ENCODE peak calls at places on chromosomes 2 and 18, in six cellular contexts. W is cardiac fibroblast; M is RWPE2; T is breast epithelium; D is CD8-positive, alpha-beta T cell; F is AG09309. Q is an unnamed sample.

GRCh38 chr2:15810451-15811150 is 129.7 kb upstream of the MYCN start:
- DNase-seq in F (no peak), D (no peak), M (no peak), T (no peak), W (no peak), Q (no peak)

GRCh38 chr2:20501974-20502373 is 55.1 kb downstream of the RHOB start:
- DNase-seq in T (no peak), W (peak; percentile 98), D (no peak), F (peak; percentile 99), M (no peak), Q (no peak)

GRCh38 chr2:57218206-57218605 is 828.4 kb upstream of the VRK2 start:
- DNase-seq in D (no peak), F (no peak), T (no peak), M (no peak), W (no peak), Q (no peak)

GRCh38 chr2:207558106-207558505 is 28.3 kb downstream of the CREB1 start:
- DNase-seq in M (no peak), T (no peak), F (peak; percentile 95), D (no peak), W (peak; percentile 37), Q (no peak)

GRCh38 chr2:108413731-108414130 is 35.3 kb upstream of the GCC2 start:
- DNase-seq in M (no peak), D (no peak), F (no peak), T (no peak), W (no peak), Q (no peak)

GRCh38 chr18:40056085-40056484 is 1898.9 kb upstream of the PIK3C3 start:
- DNase-seq in T (no peak), D (no peak), W (peak; percentile 19), M (no peak), F (no peak), Q (no peak)

GRCh38 chr2:61962095-61962984 is 56.9 kb downstream of the COMMD1 start:
- DNase-seq in M (no peak), W (no peak), D (no peak), T (no peak), F (no peak), Q (peak; percentile 63)

GRCh38 chr2:71930073-71930681 is 217.5 kb downstream of the CYP26B1 start:
- DNase-seq in W (no peak), D (no peak), F (peak; percentile 51), T (no peak), M (no peak), Q (peak; percentile 48)

GRCh38 chr18:45423664-45424063 is 191.6 kb upstream of the SLC14A2 start:
- DNase-seq in F (no peak), W (no peak), D (no peak), M (no peak), T (no peak), Q (no peak)

GRCh38 chr18:44682871-44683221 is 2.2 kb downstream of the SETBP1 start:
- DNase-seq in T (no peak), W (no peak), F (no peak), M (no peak), D (no peak), Q (no peak)

GRCh38 chr2:177682768-177683472 is 290.3 kb downstream of the AGPS start:
- DNase-seq in W (no peak), T (no peak), D (no peak), F (no peak), M (no peak), Q (no peak)

GRCh38 chr2:119011162-119011909 is 69.3 kb downstream of the MARCO start:
- DNase-seq in F (no peak), D (no peak), M (no peak), T (no peak), W (peak; percentile 53), Q (no peak)

GRCh38 chr2:183010112-183010511 is 28.1 kb downstream of the NCKAP1 start:
- DNase-seq in F (no peak), W (peak; percentile 81), T (no peak), D (no peak), M (no peak), Q (no peak)

GRCh38 chr2:121418494-121419058 is 112.1 kb upstream of the RNU4ATAC start:
- DNase-seq in F (no peak), D (no peak), M (no peak), T (no peak), W (no peak), Q (no peak)

GRCh38 chr2:241844831-241845578 is 13.7 kb downstream of the PDCD1 start:
- DNase-seq in D (peak; percentile 15), F (no peak), M (no peak), T (no peak), W (no peak), Q (peak; percentile 13)

GRCh38 chr18:58860747-58861224 is 3.9 kb upstream of the ZNF532 start:
- DNase-seq in F (peak; percentile 52), W (peak; percentile 75), D (no peak), M (no peak), T (no peak), Q (no peak)

GRCh38 chr2:39584283-39584972 is 81.3 kb upstream of the TMEM178A start:
- DNase-seq in W (peak; percentile 74), D (no peak), T (no peak), F (peak; percentile 32), M (no peak), Q (no peak)

GRCh38 chr2:161424179-161424763 is 8.2 kb downstream of the TBR1 start:
- DNase-seq in D (no peak), M (no peak), T (no peak), W (no peak), F (no peak), Q (no peak)

GRCh38 chr2:177244244-177244771 is 20.2 kb downstream of the NFE2L2 start:
- DNase-seq in T (no peak), D (no peak), M (no peak), F (no peak), W (no peak), Q (no peak)

GRCh38 chr2:2046497-2046896 is 284.6 kb downstream of the MYT1L start:
- DNase-seq in F (no peak), T (no peak), W (no peak), M (no peak), D (no peak), Q (no peak)

GRCh38 chr2:42102606-42103450 is 55.0 kb downstream of the PKDCC start:
- DNase-seq in M (no peak), W (peak; percentile 38), T (peak; percentile 56), D (no peak), F (no peak), Q (peak; percentile 68)

GRCh38 chr2:177606636-177607035 is 214.1 kb downstream of the AGPS start:
- DNase-seq in M (no peak), D (no peak), F (no peak), T (no peak), W (peak; percentile 25), Q (no peak)

GRCh38 chr2:232480201-232481190 is 7.1 kb downstream of the ECEL1 start:
- DNase-seq in F (no peak), M (peak; percentile 49), D (no peak), W (no peak), T (no peak), Q (no peak)

GRCh38 chr2:232481322-232482140 is 6.1 kb downstream of the ECEL1 start:
- DNase-seq in M (peak; percentile 42), D (no peak), F (no peak), T (no peak), W (no peak), Q (no peak)

GRCh38 chr2:232477751-232478510 is 9.7 kb downstream of the ECEL1 start:
- DNase-seq in T (no peak), D (no peak), M (peak; percentile 42), W (no peak), F (no peak), Q (no peak)

GRCh38 chr2:232478571-232479340 is 8.9 kb downstream of the ECEL1 start:
- DNase-seq in M (peak; percentile 60), D (no peak), W (no peak), F (no peak), T (no peak), Q (no peak)

DNA sequence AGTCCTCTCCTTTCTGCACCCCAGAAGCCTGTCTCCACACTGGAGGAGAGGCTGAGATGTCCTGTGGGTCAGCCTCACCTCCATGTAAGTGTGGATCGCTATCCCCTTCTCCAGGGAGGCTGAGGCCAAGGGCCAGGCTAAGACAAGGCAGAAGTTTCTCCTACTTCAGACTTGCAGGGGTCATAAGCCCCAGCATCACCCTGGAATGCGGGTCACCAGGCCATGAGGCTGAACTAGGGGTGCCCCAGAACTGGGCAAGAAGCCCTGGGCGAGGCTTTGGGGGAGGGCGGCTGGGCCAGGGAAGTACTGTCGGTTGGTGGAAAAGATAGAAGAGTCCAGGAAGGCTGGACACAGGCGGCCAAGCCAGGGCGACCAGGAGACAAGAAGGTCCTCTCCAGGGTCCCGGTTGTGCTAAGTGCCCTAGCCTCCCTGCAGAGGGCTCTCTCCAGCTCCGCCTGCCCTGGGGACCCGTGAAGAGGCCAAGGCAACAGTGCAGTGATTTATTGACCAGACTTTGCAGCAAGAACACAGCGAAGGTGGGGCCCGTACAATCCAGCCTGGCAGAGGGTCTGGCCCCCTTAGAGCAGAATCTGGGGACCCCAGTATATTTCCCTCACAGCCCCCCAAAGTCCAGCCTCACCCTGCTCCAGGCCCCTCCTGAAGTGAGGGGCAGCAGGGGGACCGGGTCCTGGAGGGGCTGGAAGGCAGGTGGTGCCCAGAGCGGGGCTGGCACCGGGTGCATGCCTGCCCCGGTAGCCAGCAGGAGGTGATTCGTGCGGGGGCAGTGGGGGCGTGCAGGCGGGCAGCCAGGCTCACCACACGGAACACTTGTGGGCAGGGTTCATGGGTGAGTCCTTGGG is 8.1 kb downstream of the ECEL1 start:
- DNase-seq in M (peak; percentile 49), W (no peak), F (no peak), T (no peak), D (no peak), Q (no peak)
- TF ChIP-seq CTCF in M (no peak), W (no peak), F (no peak), T (no peak), D (no peak), Q (no peak)

DNA sequence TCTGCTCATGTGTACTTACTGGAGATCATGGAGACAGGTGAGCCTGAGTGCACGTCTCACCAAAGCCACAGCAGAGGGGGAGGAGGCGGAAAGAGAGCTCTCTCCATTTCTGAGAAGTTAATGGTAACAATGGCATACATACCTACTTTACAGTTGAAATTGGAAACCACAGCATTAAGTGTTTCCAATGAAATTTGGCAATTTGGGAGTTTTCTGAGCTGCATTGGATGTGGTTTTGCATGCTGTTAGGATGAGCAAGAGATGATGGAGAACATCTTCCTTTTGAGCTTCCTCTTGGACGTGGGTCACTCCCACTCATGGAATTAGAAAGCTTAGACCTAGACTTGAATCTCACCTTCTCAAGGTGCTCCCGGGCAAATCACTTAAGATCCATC is 25.5 kb upstream of the IL37 start:
- DNase-seq in D (no peak), T (no peak), M (no peak), W (no peak), F (no peak), Q (no peak)
- TF ChIP-seq CTCF in D (no peak), T (no peak), M (no peak), W (no peak), F (no peak), Q (no peak)

GRCh38 chr18:41745166-41746049 is 209.6 kb upstream of the PIK3C3 start:
- DNase-seq in W (peak; percentile 79), M (peak; percentile 47), F (no peak), T (peak; percentile 32), D (no peak), Q (peak; percentile 29)
- TF ChIP-seq CTCF in W (peak; percentile 71), M (peak; percentile 90), F (peak; percentile 56), T (peak; percentile 46), D (no peak), Q (peak; percentile 52)

DNA sequence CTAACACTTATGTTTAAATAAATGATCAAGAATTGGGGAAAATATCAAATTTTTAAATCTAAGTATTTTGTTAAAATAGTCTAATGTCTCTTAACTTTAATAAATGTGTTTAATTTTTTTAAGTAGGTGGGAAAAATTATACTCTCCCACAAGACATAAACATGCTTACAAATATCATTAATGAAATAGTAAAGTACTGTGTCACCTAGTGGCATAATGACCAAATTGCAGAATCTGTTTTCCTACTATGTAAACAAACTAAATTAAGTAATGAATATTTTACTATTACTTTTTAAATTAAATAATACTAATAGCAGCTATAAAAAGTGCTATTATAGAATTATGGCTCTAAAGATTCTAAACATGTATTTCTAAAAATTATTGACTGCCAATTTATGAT is 52.0 kb upstream of the CHAC2 start:
- DNase-seq in M (no peak), D (no peak), W (peak; percentile 39), T (no peak), F (no peak), Q (no peak)
- TF ChIP-seq CTCF in M (peak; percentile 77), D (no peak), W (peak; percentile 32), T (peak; percentile 32), F (peak; percentile 31), Q (peak; percentile 27)

Q was measured in colonic mucosa.